ENCODE peak calls at places on chromosomes 2 and 18, in eight cellular contexts. N is psoas muscle, E is neural progenitor cell, S is ascending aorta, U is HCT116, R is fibroblast of lung, K is endodermal cell, P is lower lobe of right lung. V is an unnamed sample.

GRCh38 chr2:649461-650342 is 27.5 kb downstream of the TMEM18 start:
- DNase-seq in N (no peak), K (no peak), P (no peak), S (no peak), R (no peak), E (no peak), U (no peak), V (no peak)

GRCh38 chr2:45432406-45432805 is 178.7 kb downstream of the SRBD1 start:
- DNase-seq in U (no peak), E (no peak), R (peak; percentile 14), P (no peak), S (peak; percentile 72), K (no peak), N (no peak), V (no peak)

GRCh38 chr18:50559750-50560680 is at the start of gene MAPK4:
- DNase-seq in P (peak; percentile 58), E (peak; percentile 79), R (peak; percentile 2), N (peak; percentile 51), U (no peak), K (peak; percentile 85), S (peak; percentile 70), V (peak; percentile 68)

GRCh38 chr2:242051440-242051839 is 181.9 kb downstream of the RTP5 start:
- DNase-seq in S (no peak), P (no peak), K (no peak), U (no peak), E (no peak), R (no peak), N (no peak), V (no peak)

GRCh38 chr2:195445639-195446038 is 211.4 kb upstream of the SLC39A10 start:
- DNase-seq in S (no peak), U (no peak), K (no peak), P (no peak), R (peak; percentile 12), E (no peak), N (no peak), V (no peak)

GRCh38 chr2:69133898-69134297 is 120.9 kb downstream of the ANTXR1 start:
- DNase-seq in U (no peak), P (no peak), E (no peak), S (no peak), R (no peak), N (no peak), K (no peak), V (no peak)

GRCh38 chr18:63888473-63889190 is 1.1 kb downstream of the SERPINB2 start:
- DNase-seq in K (no peak), U (no peak), N (no peak), E (no peak), R (no peak), P (no peak), S (no peak), V (no peak)

GRCh38 chr18:60090170-60090569 is 190.4 kb downstream of the PMAIP1 start:
- DNase-seq in E (peak; percentile 47), U (no peak), N (no peak), P (no peak), R (peak; percentile 11), K (no peak), S (no peak), V (no peak)

GRCh38 chr18:37270046-37270665 is 295.4 kb downstream of the CELF4 start:
- DNase-seq in K (peak; percentile 88), U (no peak), S (no peak), N (no peak), E (peak; percentile 91), P (no peak), R (peak; percentile 56), V (peak; percentile 40)

GRCh38 chr2:129887688-129888266 is 91.7 kb upstream of the RAB6C start:
- DNase-seq in N (no peak), E (no peak), K (peak; percentile 24), R (no peak), S (peak; percentile 16), U (no peak), P (no peak), V (no peak)

GRCh38 chr2:239268549-239268948 is 132.3 kb downstream of the HDAC4 start:
- DNase-seq in R (no peak), K (no peak), U (no peak), S (no peak), N (no peak), E (no peak), P (no peak), V (no peak)

GRCh38 chr18:24799176-24799575 is 338.7 kb downstream of the HRH4 start:
- DNase-seq in P (no peak), K (no peak), U (no peak), N (no peak), R (no peak), S (no peak), E (peak; percentile 37), V (no peak)

GRCh38 chr2:126527836-126528490 is 128.0 kb upstream of the GYPC start:
- DNase-seq in S (peak; percentile 81), K (peak; percentile 92), R (peak; percentile 56), P (peak; percentile 49), U (peak; percentile 13), E (peak; percentile 72), N (peak; percentile 49), V (peak; percentile 35)

DNA sequence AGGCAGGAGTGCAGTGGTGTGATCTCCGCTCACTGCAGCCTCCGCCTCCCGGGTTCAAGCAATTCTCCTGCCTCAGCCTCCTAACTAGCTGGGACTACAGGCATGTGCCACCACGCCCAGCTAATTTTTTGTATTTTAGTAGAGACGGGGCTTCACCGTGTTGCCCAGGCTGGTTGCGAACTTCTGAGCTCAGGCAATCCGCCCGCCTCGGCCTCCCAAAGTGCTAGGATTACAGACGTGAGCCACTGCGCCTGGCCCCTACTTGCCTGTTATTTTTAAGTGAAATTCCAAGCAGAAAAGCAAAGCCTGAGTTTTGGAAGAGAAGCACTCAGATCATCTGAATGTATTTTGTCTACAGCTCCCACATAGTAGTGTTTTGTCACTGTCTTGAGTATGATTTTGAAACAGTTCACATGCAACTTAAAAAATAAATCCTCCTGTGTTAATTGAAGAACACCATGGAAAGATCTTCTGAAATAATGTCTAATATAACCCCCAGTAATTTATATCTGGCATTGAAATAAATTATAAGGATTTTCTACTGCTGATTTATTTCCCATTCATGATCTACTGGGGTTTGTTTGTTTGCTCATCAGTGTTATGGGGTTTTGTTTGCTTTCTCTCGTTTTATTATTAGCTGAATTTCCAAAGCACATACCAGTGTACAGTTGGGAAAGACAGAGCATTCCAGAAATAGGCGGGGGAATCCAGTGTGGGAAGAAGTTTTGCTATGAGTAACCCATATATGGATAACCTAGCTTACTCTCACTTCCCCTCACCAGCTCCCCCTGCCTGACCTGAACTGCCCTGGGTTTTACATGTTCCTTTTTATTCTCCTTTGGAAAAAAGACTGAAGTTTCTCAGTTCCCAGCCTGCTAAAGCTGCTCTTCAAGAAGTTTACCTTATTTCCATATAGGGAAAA is 80.1 kb upstream of the MAP3K20 start:
- DNase-seq in N (peak; percentile 19), P (no peak), K (no peak), U (no peak), S (peak; percentile 74), E (no peak), R (peak; percentile 92), V (no peak)
- TF ChIP-seq CTCF in N (no peak), P (no peak), K (peak; percentile 58), U (peak; percentile 15), S (no peak), E (no peak), R (peak; percentile 54), V (no peak)

GRCh38 chr2:56104951-56105350 is 78.8 kb upstream of the CCDC85A start:
- DNase-seq in E (no peak), P (no peak), R (no peak), N (no peak), U (no peak), S (no peak), K (no peak), V (no peak)

GRCh38 chr2:56099967-56100366 is 83.8 kb upstream of the CCDC85A start:
- DNase-seq in R (no peak), E (no peak), U (no peak), P (no peak), K (no peak), N (no peak), S (no peak), V (no peak)

GRCh38 chr2:56100791-56101312 is 82.9 kb upstream of the CCDC85A start:
- DNase-seq in S (no peak), N (no peak), E (no peak), K (no peak), R (no peak), U (no peak), P (no peak), V (no peak)

GRCh38 chr2:56102866-56103265 is 80.9 kb upstream of the CCDC85A start:
- DNase-seq in E (no peak), R (no peak), S (no peak), K (no peak), P (no peak), N (no peak), U (no peak), V (no peak)

DNA sequence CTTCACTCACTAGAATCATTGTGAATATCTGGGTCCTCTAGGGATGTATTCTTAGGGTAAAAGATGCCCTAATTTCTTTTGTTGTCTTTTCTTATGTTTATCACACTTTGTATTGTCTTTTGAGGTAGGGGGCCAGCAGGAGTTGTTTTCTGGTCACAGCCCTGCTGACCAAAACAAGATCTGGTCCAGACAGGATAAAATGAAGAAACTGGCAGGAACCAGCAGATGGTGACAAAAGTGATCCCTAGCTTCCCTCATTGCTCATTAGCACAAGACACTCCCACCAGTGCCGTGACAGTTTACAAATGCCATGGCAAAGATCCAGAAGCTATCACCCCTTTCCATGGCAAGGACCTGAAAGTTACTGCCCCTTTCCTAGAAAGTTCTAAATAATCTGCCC is 81.7 kb upstream of the CCDC85A start:
- DNase-seq in K (no peak), P (no peak), R (no peak), E (no peak), N (no peak), U (no peak), S (no peak), V (no peak)
- H3K27ac ChIP-seq in K (no peak overlapping the region), P (no peak overlapping the region), R (no peak overlapping the region), E (no peak overlapping the region), N (no peak overlapping the region), U (no peak overlapping the region), S (no peak overlapping the region), V (no peak overlapping the region)

DNA sequence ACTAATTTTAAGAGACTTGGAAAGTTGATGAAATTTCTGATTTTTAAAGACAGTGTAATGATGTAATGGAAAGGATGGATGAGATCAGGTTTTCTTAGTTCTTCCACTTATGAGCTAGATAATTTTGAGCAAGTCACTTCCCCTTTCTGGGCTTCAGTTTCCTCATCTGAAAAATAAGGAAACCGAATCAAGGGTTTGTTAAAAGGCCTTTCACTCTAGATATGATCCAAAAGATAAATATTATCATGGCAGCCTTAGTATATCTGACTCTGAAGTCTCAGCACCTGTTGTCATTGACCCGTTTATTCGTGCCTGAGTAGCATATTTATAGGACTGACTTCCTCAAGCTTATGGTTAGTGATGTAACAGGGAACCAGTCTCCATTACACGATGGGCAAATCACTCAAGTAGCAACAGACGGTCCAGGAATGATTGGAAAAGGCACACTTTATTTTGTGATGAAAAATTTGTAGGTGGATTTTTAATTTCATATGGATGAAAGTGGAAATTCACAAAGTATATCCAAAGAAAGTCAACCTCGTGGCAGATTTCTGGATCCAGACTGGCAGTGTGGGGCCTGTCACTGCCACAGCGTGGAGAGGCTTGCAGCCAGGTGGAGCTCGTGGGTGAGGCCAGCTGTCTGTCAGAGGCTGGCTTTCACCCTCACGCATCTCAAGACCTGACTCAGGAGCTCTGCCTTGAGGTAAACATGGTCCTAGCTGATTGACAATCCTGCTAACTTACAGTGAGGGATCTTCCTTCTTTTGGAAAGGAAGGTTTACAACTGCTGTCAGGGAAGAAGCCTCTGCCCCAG is 137.9 kb upstream of the CXCR4 start:
- DNase-seq in K (no peak), U (no peak), P (no peak), E (no peak), N (no peak), R (no peak), S (no peak), V (no peak)
- TF ChIP-seq CTCF in K (peak; percentile 62), U (no peak), P (no peak), E (no peak), N (no peak), R (no peak), S (no peak), V (no peak)

GRCh38 chr2:171798156-171798815 is 95.8 kb downstream of the SLC25A12 start:
- DNase-seq in U (no peak), N (no peak), S (no peak), K (no peak), P (no peak), R (peak; percentile 37), E (peak; percentile 82), V (no peak)
- H3K27ac ChIP-seq in U (no peak overlapping the region), N (no peak overlapping the region), S (no peak overlapping the region), K (peak overlapping the region; percentile 66), P (no peak overlapping the region), R (no peak overlapping the region), E (no peak overlapping the region), V (no peak overlapping the region)